ENCODE peak calls at places on chromosomes 12 and 14, in ten cellular contexts. One of them, this sample, is unnamed.
A peak's percentile ranks its signal among the peaks of the same experiment; 100 is the strongest.

GRCh38 chr14:91113829-91114078 is at the start of gene DGLUCY:
- DNase-seq in activated CD4-positive, alpha-beta T cell treated with anti-CD3 and anti-CD28 coated beads for 24 hours: no peak
- DNase-seq in ureter: no peak
- DNase-seq in tibial artery: peak; percentile 80
- DNase-seq in fibroblast of lung: peak; percentile 78
- DNase-seq in hypothalamus: no peak
- DNase-seq in neuronal stem cell: no peak
- DNase-seq in aorta: peak; percentile 90
- DNase-seq in Caco-2: no peak
- DNase-seq in activated CD8-positive, alpha-beta memory T cell treated with anti-CD3 and anti-CD28 coated beads, Interleukin-2, amount 50 U/mL, for 4 hours: no peak
- DNase-seq in this sample: peak; percentile 18

GRCh38 chr14:63960926-63961567 is 108.2 kb downstream of the SYNE2 start:
- DNase-seq in activated CD4-positive, alpha-beta T cell treated with anti-CD3 and anti-CD28 coated beads for 24 hours: no peak
- DNase-seq in ureter: no peak
- DNase-seq in tibial artery: no peak
- DNase-seq in fibroblast of lung: peak; percentile 75
- DNase-seq in hypothalamus: no peak
- DNase-seq in neuronal stem cell: no peak
- DNase-seq in aorta: no peak
- DNase-seq in Caco-2: no peak
- DNase-seq in activated CD8-positive, alpha-beta memory T cell treated with anti-CD3 and anti-CD28 coated beads, Interleukin-2, amount 50 U/mL, for 4 hours: no peak
- DNase-seq in this sample: no peak

GRCh38 chr12:16385779-16386646 is 38.6 kb downstream of the MGST1 start:
- DNase-seq in activated CD4-positive, alpha-beta T cell treated with anti-CD3 and anti-CD28 coated beads for 24 hours: no peak
- DNase-seq in ureter: peak; percentile 55
- DNase-seq in tibial artery: peak; percentile 22
- DNase-seq in fibroblast of lung: peak; percentile 75
- DNase-seq in hypothalamus: peak; percentile 3
- DNase-seq in neuronal stem cell: peak; percentile 46
- DNase-seq in aorta: no peak
- DNase-seq in Caco-2: peak; percentile 75
- DNase-seq in activated CD8-positive, alpha-beta memory T cell treated with anti-CD3 and anti-CD28 coated beads, Interleukin-2, amount 50 U/mL, for 4 hours: no peak
- DNase-seq in this sample: peak; percentile 56

GRCh38 chr14:68349900-68350323 is 443.0 kb downstream of the ZFP36L1 start:
- DNase-seq in activated CD4-positive, alpha-beta T cell treated with anti-CD3 and anti-CD28 coated beads for 24 hours: no peak
- DNase-seq in ureter: no peak
- DNase-seq in tibial artery: no peak
- DNase-seq in fibroblast of lung: no peak
- DNase-seq in hypothalamus: no peak
- DNase-seq in neuronal stem cell: no peak
- DNase-seq in aorta: no peak
- DNase-seq in Caco-2: no peak
- DNase-seq in activated CD8-positive, alpha-beta memory T cell treated with anti-CD3 and anti-CD28 coated beads, Interleukin-2, amount 50 U/mL, for 4 hours: no peak
- DNase-seq in this sample: peak; percentile 77

GRCh38 chr12:101527682-101528081 is 52.5 kb downstream of the SPIC start:
- DNase-seq in activated CD4-positive, alpha-beta T cell treated with anti-CD3 and anti-CD28 coated beads for 24 hours: no peak
- DNase-seq in ureter: no peak
- DNase-seq in tibial artery: no peak
- DNase-seq in fibroblast of lung: no peak
- DNase-seq in hypothalamus: no peak
- DNase-seq in neuronal stem cell: no peak
- DNase-seq in aorta: no peak
- DNase-seq in Caco-2: no peak
- DNase-seq in activated CD8-positive, alpha-beta memory T cell treated with anti-CD3 and anti-CD28 coated beads, Interleukin-2, amount 50 U/mL, for 4 hours: no peak
- DNase-seq in this sample: no peak

GRCh38 chr14:102063092-102063807 is 23.6 kb downstream of the HSP90AA1 start:
- DNase-seq in activated CD4-positive, alpha-beta T cell treated with anti-CD3 and anti-CD28 coated beads for 24 hours: peak; percentile 38
- DNase-seq in ureter: peak; percentile 90
- DNase-seq in tibial artery: peak; percentile 87
- DNase-seq in fibroblast of lung: peak; percentile 85
- DNase-seq in hypothalamus: no peak
- DNase-seq in neuronal stem cell: peak; percentile 40
- DNase-seq in aorta: peak; percentile 95
- DNase-seq in Caco-2: peak; percentile 87
- DNase-seq in activated CD8-positive, alpha-beta memory T cell treated with anti-CD3 and anti-CD28 coated beads, Interleukin-2, amount 50 U/mL, for 4 hours: peak; percentile 71
- DNase-seq in this sample: peak; percentile 77

GRCh38 chr12:48862691-48863090 is 3.0 kb downstream of the RND1 start:
- DNase-seq in activated CD4-positive, alpha-beta T cell treated with anti-CD3 and anti-CD28 coated beads for 24 hours: no peak
- DNase-seq in ureter: no peak
- DNase-seq in tibial artery: no peak
- DNase-seq in fibroblast of lung: no peak
- DNase-seq in hypothalamus: no peak
- DNase-seq in neuronal stem cell: no peak
- DNase-seq in aorta: no peak
- DNase-seq in Caco-2: no peak
- DNase-seq in activated CD8-positive, alpha-beta memory T cell treated with anti-CD3 and anti-CD28 coated beads, Interleukin-2, amount 50 U/mL, for 4 hours: no peak
- DNase-seq in this sample: no peak

GRCh38 chr14:99267871-99268775 is 3.9 kb downstream of the BCL11B start:
- DNase-seq in activated CD4-positive, alpha-beta T cell treated with anti-CD3 and anti-CD28 coated beads for 24 hours: no peak
- DNase-seq in ureter: no peak
- DNase-seq in tibial artery: no peak
- DNase-seq in fibroblast of lung: no peak
- DNase-seq in hypothalamus: no peak
- DNase-seq in neuronal stem cell: no peak
- DNase-seq in aorta: no peak
- DNase-seq in Caco-2: no peak
- DNase-seq in activated CD8-positive, alpha-beta memory T cell treated with anti-CD3 and anti-CD28 coated beads, Interleukin-2, amount 50 U/mL, for 4 hours: no peak
- DNase-seq in this sample: no peak

GRCh38 chr12:80313184-80313583 is 130.9 kb upstream of the PTPRQ start:
- DNase-seq in activated CD4-positive, alpha-beta T cell treated with anti-CD3 and anti-CD28 coated beads for 24 hours: no peak
- DNase-seq in ureter: no peak
- DNase-seq in tibial artery: no peak
- DNase-seq in fibroblast of lung: no peak
- DNase-seq in hypothalamus: no peak
- DNase-seq in neuronal stem cell: no peak
- DNase-seq in aorta: no peak
- DNase-seq in Caco-2: no peak
- DNase-seq in activated CD8-positive, alpha-beta memory T cell treated with anti-CD3 and anti-CD28 coated beads, Interleukin-2, amount 50 U/mL, for 4 hours: no peak
- DNase-seq in this sample: no peak

GRCh38 chr14:102527255-102528232 is 18.0 kb upstream of the ANKRD9 start:
- DNase-seq in activated CD4-positive, alpha-beta T cell treated with anti-CD3 and anti-CD28 coated beads for 24 hours: no peak
- DNase-seq in ureter: no peak
- DNase-seq in tibial artery: no peak
- DNase-seq in fibroblast of lung: peak; percentile 31
- DNase-seq in hypothalamus: no peak
- DNase-seq in neuronal stem cell: no peak
- DNase-seq in aorta: no peak
- DNase-seq in Caco-2: no peak
- DNase-seq in activated CD8-positive, alpha-beta memory T cell treated with anti-CD3 and anti-CD28 coated beads, Interleukin-2, amount 50 U/mL, for 4 hours: no peak
- DNase-seq in this sample: no peak

GRCh38 chr14:32350020-32350419 is 20.9 kb downstream of the AKAP6 start:
- DNase-seq in activated CD4-positive, alpha-beta T cell treated with anti-CD3 and anti-CD28 coated beads for 24 hours: no peak
- DNase-seq in ureter: no peak
- DNase-seq in tibial artery: no peak
- DNase-seq in fibroblast of lung: no peak
- DNase-seq in hypothalamus: no peak
- DNase-seq in neuronal stem cell: no peak
- DNase-seq in aorta: no peak
- DNase-seq in Caco-2: no peak
- DNase-seq in activated CD8-positive, alpha-beta memory T cell treated with anti-CD3 and anti-CD28 coated beads, Interleukin-2, amount 50 U/mL, for 4 hours: no peak
- DNase-seq in this sample: no peak

GRCh38 chr14:55514819-55515470 is 65.1 kb upstream of the KTN1 start:
- DNase-seq in activated CD4-positive, alpha-beta T cell treated with anti-CD3 and anti-CD28 coated beads for 24 hours: no peak
- DNase-seq in ureter: no peak
- DNase-seq in tibial artery: peak; percentile 31
- DNase-seq in fibroblast of lung: peak; percentile 87
- DNase-seq in hypothalamus: no peak
- DNase-seq in neuronal stem cell: no peak
- DNase-seq in aorta: no peak
- DNase-seq in Caco-2: no peak
- DNase-seq in activated CD8-positive, alpha-beta memory T cell treated with anti-CD3 and anti-CD28 coated beads, Interleukin-2, amount 50 U/mL, for 4 hours: no peak
- DNase-seq in this sample: no peak

GRCh38 chr14:58151701-58152568 is at the start of gene ARMH4:
- DNase-seq in activated CD4-positive, alpha-beta T cell treated with anti-CD3 and anti-CD28 coated beads for 24 hours: no peak
- DNase-seq in ureter: peak; percentile 77
- DNase-seq in tibial artery: peak; percentile 89
- DNase-seq in fibroblast of lung: peak; percentile 86
- DNase-seq in hypothalamus: peak; percentile 56
- DNase-seq in neuronal stem cell: peak; percentile 88
- DNase-seq in aorta: peak; percentile 94
- DNase-seq in Caco-2: peak; percentile 71
- DNase-seq in activated CD8-positive, alpha-beta memory T cell treated with anti-CD3 and anti-CD28 coated beads, Interleukin-2, amount 50 U/mL, for 4 hours: peak; percentile 66
- DNase-seq in this sample: peak; percentile 87

GRCh38 chr14:93050761-93051160 is 65.0 kb downstream of the ITPK1 start:
- DNase-seq in activated CD4-positive, alpha-beta T cell treated with anti-CD3 and anti-CD28 coated beads for 24 hours: no peak
- DNase-seq in ureter: no peak
- DNase-seq in tibial artery: no peak
- DNase-seq in fibroblast of lung: no peak
- DNase-seq in hypothalamus: no peak
- DNase-seq in neuronal stem cell: no peak
- DNase-seq in aorta: no peak
- DNase-seq in Caco-2: no peak
- DNase-seq in activated CD8-positive, alpha-beta memory T cell treated with anti-CD3 and anti-CD28 coated beads, Interleukin-2, amount 50 U/mL, for 4 hours: no peak
- DNase-seq in this sample: no peak

GRCh38 chr14:74983343-74983742 is 19.4 kb upstream of the EIF2B2 start:
- DNase-seq in activated CD4-positive, alpha-beta T cell treated with anti-CD3 and anti-CD28 coated beads for 24 hours: no peak
- DNase-seq in ureter: no peak
- DNase-seq in tibial artery: no peak
- DNase-seq in fibroblast of lung: no peak
- DNase-seq in hypothalamus: no peak
- DNase-seq in neuronal stem cell: no peak
- DNase-seq in aorta: no peak
- DNase-seq in Caco-2: no peak
- DNase-seq in activated CD8-positive, alpha-beta memory T cell treated with anti-CD3 and anti-CD28 coated beads, Interleukin-2, amount 50 U/mL, for 4 hours: no peak
- DNase-seq in this sample: no peak

GRCh38 chr14:77036484-77037337 is 8.2 kb upstream of the IRF2BPL start:
- DNase-seq in activated CD4-positive, alpha-beta T cell treated with anti-CD3 and anti-CD28 coated beads for 24 hours: no peak
- DNase-seq in ureter: no peak
- DNase-seq in tibial artery: no peak
- DNase-seq in fibroblast of lung: no peak
- DNase-seq in hypothalamus: no peak
- DNase-seq in neuronal stem cell: no peak
- DNase-seq in aorta: no peak
- DNase-seq in Caco-2: no peak
- DNase-seq in activated CD8-positive, alpha-beta memory T cell treated with anti-CD3 and anti-CD28 coated beads, Interleukin-2, amount 50 U/mL, for 4 hours: no peak
- DNase-seq in this sample: no peak

GRCh38 chr14:99996951-99997571 is 68.2 kb upstream of the EVL start:
- DNase-seq in activated CD4-positive, alpha-beta T cell treated with anti-CD3 and anti-CD28 coated beads for 24 hours: no peak
- DNase-seq in ureter: no peak
- DNase-seq in tibial artery: no peak
- DNase-seq in fibroblast of lung: peak; percentile 12
- DNase-seq in hypothalamus: no peak
- DNase-seq in neuronal stem cell: no peak
- DNase-seq in aorta: no peak
- DNase-seq in Caco-2: no peak
- DNase-seq in activated CD8-positive, alpha-beta memory T cell treated with anti-CD3 and anti-CD28 coated beads, Interleukin-2, amount 50 U/mL, for 4 hours: no peak
- DNase-seq in this sample: no peak

This sample was measured in HuH-7.